ENCODE peak calls at places on chromosome 16, in seven cellular contexts. F is RWPE2, J is psoas muscle, I is progenitor cell of endocrine pancreas, L is fibroblast of pulmonary artery, Y is fibroblast of lung, A is fibroblast of villous mesenchyme. S is an unnamed sample.

GRCh38 chr16:24178496-24178895 is 77.6 kb upstream of the CACNG3 start:
- DNase-seq in Y (no peak), A (no peak), L (no peak), F (no peak), J (no peak), I (peak), S (no peak)

GRCh38 chr16:61836804-61837398 is 199.3 kb downstream of the CDH8 start:
- DNase-seq in L (peak), Y (no peak), F (no peak), J (no peak), A (no peak), I (no peak), S (no peak)

GRCh38 chr16:8625491-8626087 is 4.1 kb downstream of the METTL22 start:
- DNase-seq in I (no peak), L (no peak), A (no peak), F (no peak), Y (no peak), J (no peak), S (no peak)

GRCh38 chr16:27253526-27253930 is 15.0 kb downstream of the NSMCE1 start:
- DNase-seq in J (no peak), I (no peak), A (peak), F (no peak), L (peak), Y (peak), S (no peak)

GRCh38 chr16:57627184-57627871 is 1.1 kb upstream of the ADGRG1 start:
- DNase-seq in I (no peak), Y (peak), J (no peak), F (peak), A (peak), L (peak), S (no peak)

GRCh38 chr16:67443299-67443698 is 12.4 kb downstream of the HSD11B2 start:
- DNase-seq in A (peak), J (peak), Y (peak), I (no peak), F (no peak), L (no peak), S (no peak)

GRCh38 chr16:30805370-30806169 is 18.6 kb upstream of the ZNF629 start:
- DNase-seq in Y (peak), F (no peak), L (peak), I (peak), A (peak), J (peak), S (peak)

GRCh38 chr16:75620326-75621169 is 2.5 kb downstream of the ADAT1 start:
- DNase-seq in I (no peak), F (no peak), L (no peak), A (no peak), J (no peak), Y (no peak), S (no peak)

GRCh38 chr16:69513180-69513966 is 52.4 kb upstream of the NFAT5 start:
- DNase-seq in I (no peak), F (peak), Y (no peak), A (peak), L (no peak), J (no peak), S (no peak)

GRCh38 chr16:85916141-85916890 is 17.4 kb downstream of the IRF8 start:
- DNase-seq in F (no peak), A (peak), Y (peak), L (peak), I (no peak), J (no peak), S (peak)

GRCh38 chr16:70715113-70715711 is 29.4 kb upstream of the MTSS2 start:
- DNase-seq in I (no peak), A (peak), L (peak), Y (peak), F (peak), J (peak), S (peak)

GRCh38 chr16:84611041-84611440 is 6.8 kb downstream of the COTL1 start:
- DNase-seq in F (no peak), L (peak), Y (peak), J (no peak), A (peak), I (no peak), S (no peak)
- TF ChIP-seq CTCF in F (no peak), L (no peak), Y (no peak), J (no peak), A (no peak), I (no peak), S (no peak)

DNA sequence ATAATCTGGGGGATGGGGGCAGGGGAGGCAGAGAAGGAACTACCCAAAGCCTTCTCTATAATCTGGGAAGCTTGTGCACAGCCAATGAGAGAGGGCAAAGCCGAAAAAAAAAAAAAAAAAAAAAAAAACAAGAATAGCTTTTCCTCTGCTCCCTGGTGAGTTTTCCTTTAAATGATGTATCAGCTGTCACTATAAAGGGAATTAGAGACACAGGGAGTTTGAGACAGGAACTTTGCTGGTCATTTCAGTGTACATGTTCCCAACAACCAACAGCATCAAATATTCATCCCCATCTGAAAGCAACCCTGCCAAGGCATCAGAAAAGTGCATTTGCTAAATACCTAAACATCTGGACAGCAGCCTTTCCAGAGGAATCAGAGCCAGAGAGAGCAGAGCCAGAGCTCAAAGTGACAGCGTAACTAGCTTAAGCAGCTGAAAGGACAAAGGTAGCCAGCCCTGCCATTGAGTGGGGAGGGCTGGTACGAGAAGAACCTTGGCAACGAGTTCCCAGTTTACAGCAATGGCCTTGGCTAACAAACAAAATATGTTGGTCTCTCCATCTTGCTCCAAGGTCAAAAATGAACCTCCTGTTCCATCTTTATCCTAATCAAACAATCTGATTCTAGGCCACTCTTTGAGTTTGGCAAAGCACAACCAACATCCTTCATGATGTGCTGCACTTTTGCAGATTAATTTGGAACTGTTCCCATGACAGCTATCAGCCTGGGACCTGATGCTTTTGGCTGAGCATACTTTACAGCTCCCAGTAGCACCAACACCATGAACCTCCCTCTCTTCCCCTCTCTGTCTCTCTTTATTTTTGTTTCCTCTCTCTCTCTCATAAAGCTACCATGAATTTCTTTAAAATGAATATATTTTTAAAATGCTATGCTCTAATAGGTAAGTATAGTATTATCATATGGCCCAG is 143.7 kb upstream of the GNAO1 start:
- DNase-seq in I (no peak), F (no peak), A (no peak), J (no peak), Y (no peak), L (no peak), S (no peak)
- TF ChIP-seq CTCF in I (no peak), F (no peak), A (no peak), J (no peak), Y (no peak), L (no peak), S (no peak)

DNA sequence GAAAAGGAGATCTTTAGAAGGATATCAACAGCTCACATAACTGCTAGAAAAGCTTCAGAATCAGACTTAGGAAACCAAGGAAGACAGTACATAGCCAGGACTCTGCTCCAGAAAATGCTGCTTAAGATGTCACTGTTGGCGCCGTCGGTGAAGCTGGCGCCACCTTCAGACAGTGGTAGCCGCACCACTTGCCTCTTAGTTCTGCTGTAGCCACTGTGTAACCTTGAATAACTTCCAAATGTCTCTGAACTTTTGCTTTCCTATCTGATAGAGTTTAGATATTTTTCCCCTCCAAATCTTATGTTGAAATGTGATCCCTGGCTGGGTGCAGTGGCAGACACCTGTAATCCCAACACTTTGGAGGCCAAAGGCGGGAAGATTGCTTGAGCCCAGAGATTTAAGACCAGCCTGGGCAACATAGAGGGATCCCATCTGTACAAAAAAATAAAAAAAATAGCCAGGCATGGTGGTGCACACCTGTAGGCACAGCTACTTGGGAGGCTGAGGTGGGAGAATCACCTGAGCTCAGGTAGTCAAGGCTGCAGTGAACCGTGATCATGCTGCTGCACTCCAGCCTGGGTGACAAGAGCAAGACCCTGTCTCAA is 6.3 kb upstream of the USP31 start:
- DNase-seq in L (peak), A (peak), F (no peak), J (no peak), Y (peak), I (no peak), S (no peak)
- TF ChIP-seq CTCF in L (peak), A (peak), F (peak), J (no peak), Y (peak), I (peak), S (peak)

GRCh38 chr16:22670044-22670536 is 143.9 kb upstream of the HS3ST2 start:
- DNase-seq in A (no peak), L (no peak), Y (no peak), J (no peak), I (no peak), F (no peak), S (no peak)
- TF ChIP-seq CTCF in A (no peak), L (no peak), Y (no peak), J (no peak), I (no peak), F (no peak), S (no peak)

GRCh38 chr16:785563-786535 is 2.3 kb downstream of the RPUSD1 start:
- DNase-seq in Y (peak), F (no peak), I (peak), A (peak), J (peak), L (peak), S (peak)
- TF ChIP-seq CTCF in Y (peak), F (peak), I (peak), A (peak), J (peak), L (peak), S (peak)

DNA sequence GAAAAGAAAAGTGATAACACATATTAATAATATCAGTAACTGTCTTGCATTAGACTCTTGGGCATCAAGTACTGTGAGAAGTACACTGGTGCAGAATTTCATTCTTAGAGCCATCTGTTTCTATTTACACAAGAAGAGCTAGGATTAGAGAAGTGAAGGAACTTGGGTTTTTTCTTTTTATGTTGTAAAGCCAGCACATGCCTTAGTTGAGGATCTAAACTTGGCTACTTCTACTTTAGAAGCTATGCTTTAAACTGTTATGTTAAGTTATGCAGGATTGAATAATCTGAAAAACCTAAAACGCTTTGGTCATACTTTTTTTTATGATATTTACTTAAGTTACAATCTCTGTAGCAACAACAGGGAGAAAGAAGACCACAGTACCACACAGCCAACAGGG is 304.9 kb upstream of the GOT2 start:
- DNase-seq in J (no peak), A (no peak), Y (no peak), I (no peak), F (no peak), L (no peak), S (no peak)
- TF ChIP-seq CTCF in J (no peak), A (no peak), Y (no peak), I (no peak), F (no peak), L (no peak), S (no peak)

GRCh38 chr16:78244131-78244899 is 144.9 kb downstream of the WWOX start:
- DNase-seq in Y (no peak), L (no peak), I (no peak), J (no peak), F (no peak), A (peak), S (no peak)

GRCh38 chr16:78242231-78242630 is 142.8 kb downstream of the WWOX start:
- DNase-seq in L (no peak), Y (no peak), A (no peak), J (no peak), F (no peak), I (no peak), S (no peak)

GRCh38 chr16:78237856-78238255 is 138.4 kb downstream of the WWOX start:
- DNase-seq in F (no peak), J (no peak), I (no peak), A (no peak), L (no peak), Y (no peak), S (no peak)

GRCh38 chr16:78237346-78237745 is 137.9 kb downstream of the WWOX start:
- DNase-seq in I (no peak), L (no peak), F (no peak), Y (no peak), J (no peak), A (peak), S (no peak)

GRCh38 chr16:78240459-78241222 is 141.2 kb downstream of the WWOX start:
- DNase-seq in L (no peak), Y (no peak), F (no peak), J (no peak), A (peak), I (no peak), S (peak)
- TF ChIP-seq CTCF in L (no peak), Y (no peak), F (no peak), J (no peak), A (no peak), I (peak), S (no peak)

GRCh38 chr16:87681990-87682570 is 79.8 kb downstream of the JPH3 start:
- DNase-seq in A (peak), Y (peak), I (no peak), J (no peak), F (no peak), L (peak), S (no peak)
- TF ChIP-seq CTCF in A (peak), Y (peak), I (peak), J (no peak), F (peak), L (peak), S (no peak)

DNA sequence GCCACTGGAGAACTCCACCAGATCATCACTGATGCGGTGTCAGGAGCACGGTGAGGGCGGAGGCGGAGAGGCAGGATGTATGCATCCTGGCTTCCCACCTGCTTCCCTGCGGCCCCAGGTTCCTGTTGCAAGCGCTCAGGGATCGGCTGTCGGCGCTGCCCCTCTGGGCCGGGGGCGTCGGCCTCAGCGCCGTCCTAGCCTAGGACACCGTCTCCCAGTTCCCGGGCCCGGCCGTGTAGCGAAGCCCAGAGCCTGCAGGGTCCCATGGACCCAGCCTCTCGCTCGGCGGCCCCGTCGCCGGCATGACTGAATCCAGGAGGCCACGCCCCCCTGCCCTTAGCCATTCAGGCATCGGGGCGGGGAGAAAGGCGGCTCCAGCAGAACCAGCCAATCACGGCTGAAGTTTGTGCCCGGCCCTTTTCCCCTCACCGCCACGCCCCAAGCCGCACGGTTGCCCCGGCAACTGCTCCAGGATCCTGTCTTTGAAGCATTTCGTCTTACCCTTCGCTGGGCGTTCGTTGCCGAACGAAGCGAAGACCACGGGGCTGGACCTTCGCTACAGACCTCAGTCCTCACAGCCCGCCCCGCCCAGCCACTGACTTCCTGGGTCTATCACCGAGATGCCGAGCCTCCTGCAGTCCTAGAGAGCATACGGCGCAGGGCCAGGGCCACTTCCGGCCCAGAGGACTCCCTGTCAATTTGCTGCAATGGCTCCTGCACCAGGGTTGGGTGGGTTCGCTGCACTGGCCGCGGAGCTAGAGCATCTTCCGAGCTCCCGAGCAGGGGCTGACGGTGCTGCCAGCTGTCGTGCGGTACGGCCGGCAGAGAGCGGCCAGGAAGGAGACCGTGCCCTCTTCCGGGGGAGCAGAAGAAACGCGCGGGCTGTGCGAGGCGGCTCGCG is 10.6 kb upstream of the ZNF213 start:
- DNase-seq in F (peak), J (peak), Y (peak), I (peak), A (peak), L (peak), S (peak)
- TF ChIP-seq CTCF in F (peak), J (peak), Y (peak), I (peak), A (no peak), L (peak), S (no peak)

S was measured in lower lobe of right lung.